ENCODE peak calls at places on chromosomes 11 and 22, in five cellular contexts. One of them, this sample, is unnamed.

GRCh38 chr22:27988704-27989103 is 69.6 kb upstream of the PITPNB start:
- DNase-seq in GM23338: no peak
- DNase-seq in body of pancreas: no peak
- DNase-seq in neural crest cell: no peak
- DNase-seq in AG09309: no peak
- DNase-seq in this sample: no peak

GRCh38 chr11:11481371-11481770 is 128.3 kb upstream of the CSNK2A3 start:
- DNase-seq in GM23338: no peak
- DNase-seq in body of pancreas: no peak
- DNase-seq in neural crest cell: no peak
- DNase-seq in AG09309: no peak
- DNase-seq in this sample: no peak

GRCh38 chr11:96205460-96205809 is 137.6 kb downstream of the MAML2 start:
- DNase-seq in GM23338: no peak
- DNase-seq in body of pancreas: no peak
- DNase-seq in neural crest cell: no peak
- DNase-seq in AG09309: no peak
- DNase-seq in this sample: no peak

GRCh38 chr11:117796456-117797428 is at the start of gene DSCAML1:
- DNase-seq in GM23338: peak
- DNase-seq in body of pancreas: peak
- DNase-seq in neural crest cell: peak
- DNase-seq in AG09309: no peak
- DNase-seq in this sample: no peak

GRCh38 chr11:130278745-130279144 is 36.0 kb downstream of the ZBTB44 start:
- DNase-seq in GM23338: no peak
- DNase-seq in body of pancreas: no peak
- DNase-seq in neural crest cell: no peak
- DNase-seq in AG09309: no peak
- DNase-seq in this sample: no peak

GRCh38 chr22:43796567-43796966 is 15.5 kb downstream of the EFCAB6 start:
- DNase-seq in GM23338: peak
- DNase-seq in body of pancreas: no peak
- DNase-seq in neural crest cell: no peak
- DNase-seq in AG09309: peak
- DNase-seq in this sample: no peak

GRCh38 chr22:37556750-37557149 is 3.5 kb upstream of the CDC42EP1 start:
- DNase-seq in GM23338: peak
- DNase-seq in body of pancreas: no peak
- DNase-seq in neural crest cell: no peak
- DNase-seq in AG09309: no peak
- DNase-seq in this sample: no peak

GRCh38 chr22:39690901-39691620 is 120.5 kb downstream of the CACNA1I start:
- DNase-seq in GM23338: peak
- DNase-seq in body of pancreas: no peak
- DNase-seq in neural crest cell: peak
- DNase-seq in AG09309: no peak
- DNase-seq in this sample: no peak

GRCh38 chr11:34425863-34426262 is 12.9 kb upstream of the CAT start:
- DNase-seq in GM23338: no peak
- DNase-seq in body of pancreas: no peak
- DNase-seq in neural crest cell: no peak
- DNase-seq in AG09309: peak
- DNase-seq in this sample: peak

DNA sequence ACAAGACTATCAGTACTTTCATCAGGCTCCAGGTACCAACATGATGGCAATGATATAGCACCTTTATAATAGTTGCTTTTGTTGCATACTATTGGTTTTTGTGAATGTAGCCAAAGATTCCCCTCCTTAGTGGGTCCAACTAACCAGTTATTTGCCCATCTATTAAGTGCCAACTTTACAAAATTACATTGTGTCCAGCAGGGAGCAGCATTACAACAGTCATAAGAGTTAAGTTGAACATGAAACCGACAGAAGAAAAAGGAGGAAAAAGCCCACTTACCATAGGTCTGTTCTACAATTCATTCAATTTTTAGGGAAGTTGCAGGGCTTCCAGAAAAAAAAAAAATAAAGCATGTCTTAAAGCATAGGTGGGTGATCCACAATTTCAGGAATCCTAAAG is 21.6 kb downstream of the IMMP1L start:
- DNase-seq in GM23338: peak
- DNase-seq in body of pancreas: peak
- DNase-seq in neural crest cell: peak
- DNase-seq in AG09309: peak
- DNase-seq in this sample: no peak
- TF ChIP-seq CTCF in GM23338: peak
- TF ChIP-seq CTCF in body of pancreas: peak
- TF ChIP-seq CTCF in neural crest cell: peak
- TF ChIP-seq CTCF in AG09309: peak
- TF ChIP-seq CTCF in this sample: peak

DNA sequence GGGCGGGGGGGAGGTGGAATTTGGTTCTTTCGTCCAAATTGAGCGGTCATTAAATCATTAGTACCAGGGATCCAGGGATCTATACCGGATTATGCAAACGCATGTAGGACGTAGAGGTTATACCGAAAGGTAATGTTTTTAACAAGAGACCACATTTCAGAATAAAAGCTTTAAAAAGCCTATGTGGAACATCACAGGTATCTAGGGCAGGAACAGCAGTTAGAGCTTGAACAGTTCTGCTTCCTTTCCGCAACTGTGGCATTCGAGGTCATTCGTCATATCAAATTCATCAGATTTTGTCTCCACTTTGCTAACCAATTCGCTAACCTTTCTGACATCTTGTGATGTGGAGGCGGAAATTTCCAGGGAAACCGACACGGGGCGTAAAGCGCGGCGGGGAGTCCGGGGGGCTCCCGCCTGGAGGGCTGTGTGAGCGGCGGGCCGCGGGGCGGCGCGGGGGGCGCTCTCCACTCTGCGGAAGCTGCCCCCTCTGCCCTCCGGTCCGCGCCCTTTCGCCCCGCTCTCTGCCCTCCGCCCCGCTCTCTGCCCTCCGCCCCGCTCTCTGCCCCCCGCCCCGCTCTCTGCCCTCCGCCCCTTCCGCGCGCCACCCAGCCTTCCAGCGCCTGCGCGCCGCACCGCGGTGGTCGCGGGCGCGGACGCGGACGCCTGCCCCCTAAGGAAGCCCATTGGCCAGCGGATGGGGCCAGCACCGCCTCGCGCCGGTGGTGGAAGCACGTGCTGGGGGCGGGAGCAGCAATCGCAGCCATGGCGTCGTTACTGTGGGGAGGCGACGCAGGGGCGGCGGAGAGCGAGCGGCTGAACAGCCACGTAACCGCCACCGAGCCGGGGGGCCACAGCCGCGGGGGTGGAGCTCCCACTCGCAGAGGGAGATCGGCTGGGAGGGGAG is at the start of gene DDX25:
- DNase-seq in GM23338: peak
- DNase-seq in body of pancreas: peak
- DNase-seq in neural crest cell: peak
- DNase-seq in AG09309: no peak
- DNase-seq in this sample: no peak
- TF ChIP-seq CTCF in GM23338: no peak
- TF ChIP-seq CTCF in body of pancreas: no peak
- TF ChIP-seq CTCF in neural crest cell: no peak
- TF ChIP-seq CTCF in AG09309: no peak
- TF ChIP-seq CTCF in this sample: no peak

DNA sequence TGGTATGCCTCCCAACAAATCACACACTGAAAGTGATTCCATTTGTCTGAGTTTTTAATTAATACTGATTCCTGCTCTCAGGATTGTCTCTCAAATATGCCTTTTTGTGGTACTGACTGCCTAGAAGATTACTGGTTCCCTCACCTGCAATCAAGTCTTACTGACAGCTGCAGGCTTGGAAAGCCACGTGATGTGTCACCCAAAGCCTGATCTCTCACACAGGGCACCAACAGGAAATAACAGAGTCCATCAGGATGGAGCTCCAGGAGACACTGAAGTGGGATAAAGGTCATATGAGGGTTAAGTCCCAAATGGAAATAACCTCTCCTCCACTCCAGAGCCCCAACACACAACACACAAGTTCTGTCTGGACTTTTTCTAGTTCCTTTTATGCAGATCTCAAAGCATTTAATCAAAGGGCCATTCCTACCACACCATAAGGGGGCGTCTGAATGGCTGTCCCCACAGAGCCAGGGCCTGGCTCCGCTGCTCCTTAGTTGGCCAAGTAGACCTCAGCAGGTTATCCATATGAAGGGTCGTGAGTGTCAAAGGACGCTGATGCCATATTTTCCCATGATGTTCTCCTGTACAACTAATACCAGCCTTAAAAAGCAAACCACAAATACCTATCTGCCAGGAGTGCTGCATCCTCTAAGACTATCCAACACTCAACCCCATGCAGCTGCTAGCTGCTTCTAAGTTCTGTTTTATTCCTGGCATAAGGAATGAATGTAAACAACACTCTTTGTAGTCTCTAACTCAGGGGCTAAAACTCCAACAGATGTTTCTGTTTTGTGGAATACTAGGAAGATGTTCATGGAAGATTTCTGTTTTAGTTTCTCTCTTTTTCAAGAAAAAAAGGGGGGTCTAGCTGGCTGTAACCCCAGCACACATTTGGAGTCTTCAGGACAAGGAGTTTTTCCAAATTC is 13.0 kb downstream of the SCUBE2 start:
- DNase-seq in GM23338: peak
- DNase-seq in body of pancreas: no peak
- DNase-seq in neural crest cell: no peak
- DNase-seq in AG09309: no peak
- DNase-seq in this sample: no peak
- TF ChIP-seq CTCF in GM23338: peak
- TF ChIP-seq CTCF in body of pancreas: no peak
- TF ChIP-seq CTCF in neural crest cell: no peak
- TF ChIP-seq CTCF in AG09309: no peak
- TF ChIP-seq CTCF in this sample: peak

DNA sequence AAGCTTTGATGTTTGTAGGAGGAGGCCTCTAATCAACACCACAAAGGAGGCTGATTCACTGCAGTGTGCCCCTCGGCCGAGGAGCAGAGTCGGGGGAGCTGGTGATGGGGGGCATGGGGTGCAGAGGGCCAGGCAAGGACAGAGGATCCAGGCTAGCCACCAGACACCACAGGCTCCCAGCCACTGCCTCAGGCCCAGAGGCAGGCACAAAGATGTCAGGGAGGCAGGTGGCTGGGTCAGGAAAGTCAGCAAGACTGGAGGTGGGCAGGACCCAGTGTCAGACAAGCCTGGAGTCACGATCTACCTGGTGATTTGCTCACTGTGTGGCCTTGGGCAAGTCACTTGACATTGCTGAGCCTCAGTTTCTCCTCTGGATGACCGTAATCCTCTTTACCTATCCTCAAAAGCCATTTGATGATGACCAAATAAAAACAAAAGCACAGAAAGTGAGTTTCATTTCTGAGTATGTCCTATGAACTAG is 121.0 kb downstream of the BUD13 start:
- DNase-seq in GM23338: no peak
- DNase-seq in body of pancreas: no peak
- DNase-seq in neural crest cell: no peak
- DNase-seq in AG09309: no peak
- DNase-seq in this sample: no peak
- TF ChIP-seq CTCF in GM23338: no peak
- TF ChIP-seq CTCF in body of pancreas: no peak
- TF ChIP-seq CTCF in neural crest cell: no peak
- TF ChIP-seq CTCF in AG09309: no peak
- TF ChIP-seq CTCF in this sample: no peak

DNA sequence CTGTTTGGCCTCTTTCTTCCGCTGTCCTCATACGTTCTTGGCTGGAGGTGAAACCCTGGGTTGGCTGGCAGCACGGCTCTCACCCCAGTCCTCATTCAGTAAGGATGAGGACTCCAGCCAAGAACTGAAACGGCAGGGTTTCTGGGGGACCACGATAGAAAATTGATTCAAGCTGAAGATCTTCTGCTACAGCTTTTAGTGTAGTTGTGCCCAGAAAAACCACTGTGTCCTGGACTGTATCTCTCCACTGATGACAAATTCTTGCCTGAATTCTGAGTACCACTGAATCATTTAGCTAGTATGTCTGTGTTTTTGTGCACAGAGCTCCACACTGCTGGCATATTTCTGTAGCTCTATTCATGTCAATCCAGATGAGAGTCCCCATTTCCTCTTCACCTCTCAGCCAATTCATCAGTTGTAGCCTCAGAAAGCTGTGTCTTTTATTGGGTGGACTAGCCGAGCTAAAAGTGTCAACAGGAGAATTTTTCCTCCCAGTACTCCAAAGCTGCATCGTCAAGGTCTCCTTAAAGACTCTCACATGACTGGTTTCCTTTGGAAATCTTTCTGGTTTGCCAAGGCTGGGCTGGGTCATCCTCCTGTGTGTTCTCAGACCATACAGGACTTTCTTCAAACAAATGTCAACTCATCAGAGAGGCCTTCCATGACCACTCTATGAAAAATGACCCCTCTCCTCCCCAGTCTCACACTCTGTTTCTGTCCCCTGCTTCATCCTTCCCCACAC is 144.5 kb downstream of the LDLRAD3 start:
- DNase-seq in GM23338: no peak
- DNase-seq in body of pancreas: no peak
- DNase-seq in neural crest cell: no peak
- DNase-seq in AG09309: no peak
- DNase-seq in this sample: peak
- TF ChIP-seq CTCF in GM23338: no peak
- TF ChIP-seq CTCF in body of pancreas: no peak
- TF ChIP-seq CTCF in neural crest cell: no peak
- TF ChIP-seq CTCF in AG09309: no peak
- TF ChIP-seq CTCF in this sample: no peak

DNA sequence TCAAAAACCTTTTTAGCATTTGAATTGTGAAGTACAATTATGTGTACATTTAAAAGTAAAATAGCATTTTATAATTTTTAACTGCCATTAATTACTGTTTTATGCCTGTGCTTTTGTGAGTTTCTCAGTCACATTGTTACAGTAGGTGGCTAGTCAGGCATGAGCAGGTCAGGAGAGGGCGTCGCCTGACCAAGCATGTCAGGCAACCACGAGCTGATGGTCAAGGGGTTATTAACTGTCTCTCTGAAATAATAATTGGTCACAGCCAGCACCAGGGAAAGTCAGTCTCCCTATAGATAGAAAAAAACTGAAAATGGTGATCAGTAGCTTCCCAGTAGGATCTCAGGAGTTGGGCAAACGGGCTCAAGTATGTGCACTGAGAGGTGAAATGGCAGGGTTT is 19.4 kb upstream of the CCDC81 start:
- DNase-seq in GM23338: no peak
- DNase-seq in body of pancreas: no peak
- DNase-seq in neural crest cell: no peak
- DNase-seq in AG09309: no peak
- DNase-seq in this sample: no peak
- TF ChIP-seq CTCF in GM23338: peak
- TF ChIP-seq CTCF in body of pancreas: no peak
- TF ChIP-seq CTCF in neural crest cell: no peak
- TF ChIP-seq CTCF in AG09309: no peak
- TF ChIP-seq CTCF in this sample: no peak

GRCh38 chr11:68710445-68710844 is 26.1 kb downstream of the GAL start:
- DNase-seq in GM23338: no peak
- DNase-seq in body of pancreas: no peak
- DNase-seq in neural crest cell: no peak
- DNase-seq in AG09309: no peak
- DNase-seq in this sample: no peak

GRCh38 chr11:68707527-68707926 is 23.2 kb downstream of the GAL start:
- DNase-seq in GM23338: no peak
- DNase-seq in body of pancreas: no peak
- DNase-seq in neural crest cell: no peak
- DNase-seq in AG09309: no peak
- DNase-seq in this sample: no peak

GRCh38 chr11:68706237-68706636 is 21.9 kb downstream of the GAL start:
- DNase-seq in GM23338: peak
- DNase-seq in body of pancreas: no peak
- DNase-seq in neural crest cell: no peak
- DNase-seq in AG09309: no peak
- DNase-seq in this sample: no peak

GRCh38 chr11:68709064-68709463 is 24.7 kb downstream of the GAL start:
- DNase-seq in GM23338: no peak
- DNase-seq in body of pancreas: no peak
- DNase-seq in neural crest cell: no peak
- DNase-seq in AG09309: no peak
- DNase-seq in this sample: no peak

GRCh38 chr11:68704887-68705286 is 20.5 kb downstream of the GAL start:
- DNase-seq in GM23338: peak
- DNase-seq in body of pancreas: no peak
- DNase-seq in neural crest cell: no peak
- DNase-seq in AG09309: no peak
- DNase-seq in this sample: no peak
- TF ChIP-seq CTCF in GM23338: peak
- TF ChIP-seq CTCF in body of pancreas: no peak
- TF ChIP-seq CTCF in neural crest cell: no peak
- TF ChIP-seq CTCF in AG09309: no peak
- TF ChIP-seq CTCF in this sample: no peak